ENCODE peak calls at places on chromosomes 11 and 22, in seven cellular contexts. Z is anterior cingulate cortex, U is ureter, Y is NCI-H1092 treated with DMSO at 0.1 percent for 48 hours, J is GM23338, N is fibroblast of mammary gland, R is NCI-H2081 treated with DMSO at 0.1 percent for 48 hours. M is an unnamed sample.

GRCh38 chr11:96388891-96389603 is 665 bp downstream of the CCDC82 start:
- DNase-seq in Y (no peak), R (no peak), Z (no peak), U (no peak), N (peak), J (peak), M (no peak)

GRCh38 chr11:1852885-1853284 is at the start of gene LSP1:
- DNase-seq in Y (no peak), N (no peak), Z (no peak), U (no peak), J (no peak), R (no peak), M (no peak)

GRCh38 chr11:57800444-57801184 is 39.0 kb downstream of the CTNND1 start:
- DNase-seq in N (peak), Z (no peak), Y (peak), R (peak), U (no peak), J (peak), M (peak)

GRCh38 chr11:66113132-66113856 is 43.2 kb downstream of the PACS1 start:
- DNase-seq in Y (no peak), U (no peak), R (no peak), Z (no peak), N (peak), J (no peak), M (no peak)

GRCh38 chr11:95506777-95507176 is 275.8 kb upstream of the SESN3 start:
- DNase-seq in N (peak), R (no peak), J (no peak), Z (no peak), U (no peak), Y (no peak), M (no peak)

GRCh38 chr22:28750471-28750881 is 8.6 kb downstream of the HSCB start:
- DNase-seq in J (no peak), U (no peak), Z (no peak), N (peak), Y (no peak), R (no peak), M (no peak)

GRCh38 chr11:78212586-78213371 is 24.1 kb downstream of the USP35 start:
- DNase-seq in Z (peak), Y (no peak), R (no peak), J (no peak), U (no peak), N (peak), M (no peak)

GRCh38 chr22:46791201-46791731 is 28.8 kb downstream of the TBC1D22A start:
- DNase-seq in U (no peak), Y (no peak), R (no peak), N (peak), Z (peak), J (no peak), M (no peak)

GRCh38 chr22:35661377-35661937 is 13.2 kb downstream of the APOL6 start:
- DNase-seq in U (no peak), Y (no peak), N (no peak), J (no peak), R (no peak), Z (no peak), M (no peak)

GRCh38 chr11:69694781-69695180 is 9.0 kb downstream of the FGF19 start:
- DNase-seq in Y (no peak), J (no peak), R (no peak), N (no peak), U (no peak), Z (no peak), M (peak)